ENCODE peak calls at places on chromosomes 6 and 20, in ten cellular contexts. U, Y, X, G, Z, S, J, I, F and W are unnamed samples. For H3K9me3, the result is how much of the 10 kb centered on the place peaks cover.

GRCh38 chr6:56770011-56770520 is 127.4 kb upstream of the DST start:
- DNase-seq in U (no peak), Y (no peak), X (no peak), G (no peak), Z (no peak), S (peak), J (no peak), I (no peak), F (no peak), W (no peak)

GRCh38 chr6:7468382-7469081 is 72.9 kb upstream of the DSP start:
- DNase-seq in U (peak), Y (peak), X (no peak), G (no peak), Z (no peak), S (peak), J (peak), I (no peak), F (no peak), W (no peak)

GRCh38 chr6:5992551-5993225 is 14.0 kb downstream of the NRN1 start:
- DNase-seq in U (no peak), Y (no peak), X (no peak), G (no peak), Z (peak), S (no peak), J (no peak), I (no peak), F (no peak), W (no peak)

GRCh38 chr20:47051936-47052566 is 157.4 kb downstream of the EYA2 start:
- DNase-seq in U (no peak), Y (no peak), X (no peak), G (no peak), Z (no peak), S (no peak), J (no peak), I (no peak), F (no peak), W (no peak)

GRCh38 chr6:156691018-156691417 is 86.2 kb upstream of the ARID1B start:
- DNase-seq in U (no peak), Y (no peak), X (no peak), G (peak), Z (no peak), S (no peak), J (no peak), I (no peak), F (no peak), W (no peak)

GRCh38 chr6:157726892-157727628 is 96.0 kb upstream of the SNX9 start:
- DNase-seq in U (no peak), Y (no peak), X (no peak), G (no peak), Z (no peak), S (no peak), J (no peak), I (no peak), F (peak), W (peak)

GRCh38 chr6:107866606-107867301 is 42.6 kb upstream of the SCML4 start:
- DNase-seq in U (no peak), Y (peak), X (no peak), G (no peak), Z (no peak), S (peak), J (no peak), I (no peak), F (no peak), W (no peak)

GRCh38 chr20:57749131-57749690 is 39.4 kb upstream of the PMEPA1 start:
- DNase-seq in U (peak), Y (no peak), X (no peak), G (no peak), Z (peak), S (no peak), J (no peak), I (no peak), F (peak), W (no peak)

GRCh38 chr20:38460040-38460623 is 12.5 kb upstream of the RALGAPB start:
- DNase-seq in U (no peak), Y (peak), X (no peak), G (no peak), Z (no peak), S (peak), J (peak), I (peak), F (peak), W (no peak)

GRCh38 chr20:44065401-44066340 is 121.3 kb downstream of the JPH2 start:
- DNase-seq in U (no peak), Y (no peak), X (no peak), G (no peak), Z (peak), S (no peak), J (no peak), I (no peak), F (no peak), W (no peak)

GRCh38 chr6:139369568-139370046 is 4.8 kb downstream of the CITED2 start:
- DNase-seq in U (no peak), Y (peak), X (no peak), G (no peak), Z (no peak), S (peak), J (no peak), I (no peak), F (no peak), W (no peak)

GRCh38 chr20:50277460-50278376 is 87.1 kb downstream of the CEBPB start:
- DNase-seq in U (no peak), Y (no peak), X (no peak), G (no peak), Z (no peak), S (no peak), J (no peak), I (no peak), F (no peak), W (no peak)

GRCh38 chr20:38094968-38095689 is 61.6 kb downstream of the RPRD1B start:
- DNase-seq in U (no peak), Y (no peak), X (no peak), G (no peak), Z (no peak), S (no peak), J (no peak), I (no peak), F (no peak), W (no peak)

GRCh38 chr6:85469276-85470022 is 19.6 kb downstream of the NT5E start:
- DNase-seq in U (no peak), Y (no peak), X (no peak), G (no peak), Z (no peak), S (no peak), J (no peak), I (no peak), F (no peak), W (no peak)

GRCh38 chr6:121881974-121882667 is 446.7 kb downstream of the GJA1 start:
- DNase-seq in U (no peak), Y (no peak), X (no peak), G (no peak), Z (no peak), S (no peak), J (no peak), I (no peak), F (no peak), W (no peak)

GRCh38 chr6:142824491-142824890 is 120.5 kb downstream of the HIVEP2 start:
- DNase-seq in U (no peak), Y (no peak), X (no peak), G (no peak), Z (no peak), S (no peak), J (no peak), I (no peak), F (no peak), W (no peak)

GRCh38 chr6:142822383-142822782 is 122.6 kb downstream of the HIVEP2 start:
- DNase-seq in U (no peak), Y (no peak), X (no peak), G (no peak), Z (no peak), S (no peak), J (no peak), I (no peak), F (no peak), W (no peak)

GRCh38 chr6:142821860-142822259 is 123.1 kb downstream of the HIVEP2 start:
- DNase-seq in U (no peak), Y (no peak), X (no peak), G (no peak), Z (no peak), S (no peak), J (no peak), I (no peak), F (no peak), W (no peak)

GRCh38 chr6:142823579-142823902 is 121.4 kb downstream of the HIVEP2 start:
- DNase-seq in U (no peak), Y (no peak), X (no peak), G (no peak), Z (no peak), S (no peak), J (no peak), I (no peak), F (no peak), W (no peak)

DNA sequence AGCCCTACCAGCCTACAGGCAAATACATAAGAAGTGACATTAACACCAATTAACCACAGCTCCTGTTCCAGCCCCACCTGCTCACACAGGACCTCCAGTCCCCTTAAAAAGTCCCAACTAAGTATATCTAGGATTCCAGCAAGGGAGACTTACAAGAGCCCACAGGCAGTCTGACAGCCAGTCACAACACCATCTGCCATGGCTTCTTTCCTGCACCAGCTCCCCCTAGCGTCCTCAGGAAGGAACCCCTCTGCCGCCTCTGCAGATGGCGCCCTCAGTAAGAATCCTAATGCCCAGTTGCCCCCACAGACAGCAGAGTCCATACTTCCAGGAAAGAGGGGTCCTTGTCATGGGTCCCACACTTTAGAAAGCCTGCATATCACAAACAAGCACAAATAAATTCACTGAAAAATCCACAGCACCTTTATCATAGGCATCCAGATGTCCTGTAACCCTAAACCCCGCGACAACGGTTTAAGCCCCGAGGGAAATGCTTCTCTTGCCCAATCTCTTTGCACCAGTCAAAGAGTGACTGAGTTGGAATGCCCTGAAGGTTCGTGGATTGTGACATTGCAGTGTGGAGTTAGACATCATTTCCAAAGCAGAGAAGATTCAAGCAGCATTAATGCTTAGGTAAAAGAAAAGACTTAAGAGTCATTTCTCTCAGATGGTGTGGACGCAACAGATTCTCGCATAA is 121.9 kb downstream of the HIVEP2 start:
- DNase-seq in U (no peak), Y (peak), X (no peak), G (no peak), Z (no peak), S (peak), J (peak), I (no peak), F (no peak), W (no peak)
- TF ChIP-seq CTCF in U (no peak), Y (peak), X (no peak), G (peak), Z (peak), S (peak), J (peak), I (no peak), F (no peak), W (no peak)

DNA sequence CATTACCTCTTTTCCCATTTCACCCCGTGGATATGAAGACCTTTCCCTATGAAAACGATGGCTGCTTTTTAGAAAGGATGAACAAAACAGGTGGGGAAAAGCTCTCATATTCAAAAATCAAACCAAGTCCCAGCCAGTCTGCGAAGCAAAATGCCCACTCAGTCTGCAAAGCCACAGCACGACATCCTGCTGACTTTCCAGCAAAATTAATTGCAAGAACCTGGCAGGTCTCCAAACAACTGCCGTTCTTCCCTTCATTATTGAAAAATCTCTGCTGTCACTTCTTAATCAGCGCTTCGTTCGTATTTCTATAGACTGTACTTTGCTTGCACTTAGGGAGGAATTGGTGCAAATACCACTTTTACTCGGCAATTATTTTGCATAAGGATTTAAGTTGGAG is 222.5 kb downstream of the CBLN4 start:
- DNase-seq in U (no peak), Y (no peak), X (no peak), G (no peak), Z (no peak), S (peak), J (no peak), I (no peak), F (no peak), W (no peak)
- H3K9me3 ChIP-seq in U (under half), Y (under half), X (under half), G (under half), Z (under half), S (under half), J (under half), I (under half), F (under half), W (under half)

GRCh38 chr6:63573899-63574553 is 1.7 kb downstream of the LOC128125822 start:
- DNase-seq in U (no peak), Y (peak), X (peak), G (peak), Z (no peak), S (peak), J (peak), I (peak), F (no peak), W (peak)
- TF ChIP-seq EP300 in U (no peak), Y (no peak), X (no peak), G (no peak), Z (no peak), S (no peak), J (no peak), I (no peak), F (no peak), W (no peak)

GRCh38 chr20:17682889-17683198 is 802 bp upstream of the RRBP1 start:
- DNase-seq in U (no peak), Y (no peak), X (no peak), G (no peak), Z (no peak), S (no peak), J (no peak), I (no peak), F (no peak), W (no peak)
- TF ChIP-seq CTCF in U (no peak), Y (no peak), X (no peak), G (no peak), Z (no peak), S (no peak), J (no peak), I (no peak), F (no peak), W (no peak)

DNA sequence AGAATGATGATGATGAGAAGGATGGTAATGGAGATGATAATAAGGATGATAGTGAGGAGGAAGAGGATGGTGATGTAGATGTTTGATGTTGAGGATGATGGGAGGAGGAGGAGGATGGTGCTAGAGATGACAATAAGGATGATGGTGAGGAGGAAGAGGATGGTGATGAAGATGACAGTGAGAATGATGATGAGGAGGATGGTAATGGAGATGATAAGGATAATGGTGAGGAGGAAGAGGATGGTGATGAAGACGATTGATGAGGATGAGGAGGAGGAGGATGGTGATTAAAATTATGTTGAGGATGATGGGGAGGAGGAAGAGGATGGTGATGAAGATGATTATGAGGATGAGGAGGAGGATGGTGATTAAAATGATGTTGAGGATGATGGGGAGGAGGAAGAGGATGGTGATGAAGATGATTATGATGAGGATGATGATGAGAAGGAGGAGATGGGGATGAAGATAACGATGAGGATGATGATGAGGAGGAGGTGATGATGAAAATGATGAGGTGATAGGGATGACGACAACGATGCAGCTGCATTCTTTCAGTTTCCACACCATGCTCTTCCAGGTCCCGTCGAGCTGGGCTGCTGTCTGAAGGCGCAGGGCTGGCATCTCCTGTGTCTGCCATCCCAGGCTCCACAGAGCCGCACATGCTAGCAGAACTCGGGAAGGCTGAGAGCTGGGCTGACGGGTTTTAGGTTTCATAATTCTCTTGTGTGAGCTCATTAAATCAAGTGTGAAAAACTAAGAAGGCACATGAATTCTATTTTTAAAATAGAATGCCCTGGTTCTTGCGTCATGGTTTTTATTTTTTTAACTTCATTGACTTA is 274.9 kb downstream of the SMOC2 start:
- DNase-seq in U (no peak), Y (peak), X (no peak), G (no peak), Z (no peak), S (no peak), J (no peak), I (no peak), F (no peak), W (no peak)
- H3K9me3 ChIP-seq in U (under half), Y (under half), X (under half), G (under half), Z (under half), S (under half), J (under half), I (under half), F (under half), W (under half)

DNA sequence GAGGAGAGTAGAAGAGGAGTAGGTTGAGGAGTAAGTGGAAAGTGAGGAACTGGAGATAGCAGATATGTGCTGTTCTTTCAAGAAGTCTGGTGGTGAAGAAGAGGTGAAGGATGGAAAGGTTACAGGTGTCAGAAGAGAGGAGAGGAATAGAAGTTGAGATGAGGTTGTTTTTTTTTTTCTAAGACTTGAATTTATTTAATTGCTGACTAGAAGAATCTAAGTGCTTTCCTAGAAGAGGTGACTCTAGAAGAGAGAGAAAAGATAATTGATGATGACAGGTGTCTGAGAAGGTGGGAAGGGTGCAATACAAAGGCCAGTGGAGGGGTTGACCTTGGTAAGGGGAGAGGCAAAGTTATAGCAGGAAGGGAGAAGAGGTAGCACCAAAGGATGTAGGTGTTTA is 25.6 kb downstream of the NDUFAF5 start:
- DNase-seq in U (no peak), Y (no peak), X (no peak), G (no peak), Z (no peak), S (no peak), J (no peak), I (no peak), F (no peak), W (no peak)
- TF ChIP-seq EP300 in U (no peak), Y (no peak), X (no peak), G (no peak), Z (no peak), S (no peak), J (no peak), I (no peak), F (no peak), W (no peak)

GRCh38 chr20:59955131-59955796 is 3.0 kb upstream of the CDH26 start:
- DNase-seq in U (no peak), Y (peak), X (no peak), G (no peak), Z (no peak), S (no peak), J (peak), I (no peak), F (no peak), W (no peak)
- TF ChIP-seq CTCF in U (no peak), Y (peak), X (no peak), G (peak), Z (peak), S (peak), J (peak), I (peak), F (no peak), W (no peak)